ENCODE peak calls at places on chromosome 9, in eight cellular contexts. W is dermis blood vessel endothelial cell; N is T-helper 2 cell; E is stimulated activated CD4-positive, alpha-beta T cell treated with anti-CD3 and anti-CD28 coated beads, TNF-alpha, amount 100 ng/mL, for 48 hours; Z is mesothelial cell of epicardium; O is activated T-helper 1 cell treated with anti-CD3 and anti-CD28 coated beads, Interleukin-12 subunit alpha, Interleukin-12 subunit beta, Interleukin-2, Interleukin-4 antibody, amounts not matched to agents 30 ng/mL and 10 ng/mL and 1 ng/mL, durations not matched to agents 14 hours and 24 hours and 36 hours; F is omental fat pad; V is activated CD8-positive, alpha-beta T cell treated with anti-CD3 and anti-CD28 coated beads, Interleukin-2, amount 10 ng/mL, durations not matched to agents 7 days and 5 days. R is an unnamed sample.

GRCh38 chr9:131263701-131264100 is 12.6 kb downstream of the FAM78A start:
- DNase-seq in W (no peak), N (no peak), E (no peak), Z (no peak), O (no peak), F (no peak), V (no peak), R (no peak)

GRCh38 chr9:90189306-90189705 is 453.3 kb downstream of the DIRAS2 start:
- DNase-seq in W (no peak), N (no peak), E (no peak), Z (no peak), O (no peak), F (no peak), V (no peak), R (no peak)

GRCh38 chr9:136831720-136832104 is 10.6 kb upstream of the AJM1 start:
- DNase-seq in W (no peak), N (no peak), E (no peak), Z (no peak), O (no peak), F (no peak), V (no peak), R (no peak)

GRCh38 chr9:87834357-87834756 is 48.3 kb upstream of the SPATA31E1 start:
- DNase-seq in W (peak), N (no peak), E (no peak), Z (no peak), O (no peak), F (no peak), V (no peak), R (no peak)

GRCh38 chr9:127910613-127911205 is 6.1 kb downstream of the ST6GALNAC4 start:
- DNase-seq in W (peak), N (no peak), E (no peak), Z (no peak), O (no peak), F (no peak), V (no peak), R (no peak)

GRCh38 chr9:87622936-87623335 is 103.0 kb upstream of the CTSL start:
- DNase-seq in W (peak), N (no peak), E (no peak), Z (no peak), O (no peak), F (no peak), V (no peak), R (no peak)

GRCh38 chr9:134283111-134283515 is 43.1 kb upstream of the RXRA start:
- DNase-seq in W (peak), N (no peak), E (no peak), Z (no peak), O (no peak), F (no peak), V (no peak), R (no peak)

GRCh38 chr9:82101475-82101874 is 112.9 kb downstream of the SPATA31D1 start:
- DNase-seq in W (no peak), N (no peak), E (no peak), Z (no peak), O (no peak), F (no peak), V (no peak), R (no peak)

GRCh38 chr9:134971196-134971595 is 53.5 kb upstream of the FCN1 start:
- DNase-seq in W (no peak), N (no peak), E (no peak), Z (no peak), O (no peak), F (no peak), V (no peak), R (no peak)

GRCh38 chr9:98410185-98410697 is 154.8 kb upstream of the TBC1D2 start:
- DNase-seq in W (peak), N (no peak), E (no peak), Z (no peak), O (no peak), F (no peak), V (no peak), R (no peak)

GRCh38 chr9:106287108-106287631 is 575.8 kb upstream of the ZNF462 start:
- DNase-seq in W (no peak), N (no peak), E (no peak), Z (no peak), O (no peak), F (no peak), V (no peak), R (no peak)

GRCh38 chr9:73026375-73026774 is 73.5 kb upstream of the ALDH1A1 start:
- DNase-seq in W (no peak), N (no peak), E (no peak), Z (no peak), O (no peak), F (no peak), V (no peak), R (no peak)

GRCh38 chr9:14272924-14273528 is 40.9 kb downstream of the NFIB start:
- DNase-seq in W (peak), N (no peak), E (no peak), Z (no peak), O (no peak), F (no peak), V (no peak), R (no peak)

GRCh38 chr9:37466037-37466709 is 923 bp upstream of the ZBTB5 start:
- DNase-seq in W (peak), N (no peak), E (peak), Z (peak), O (no peak), F (peak), V (peak), R (peak)

GRCh38 chr9:27784999-27785713 is 211.9 kb upstream of the C9orf72 start:
- DNase-seq in W (no peak), N (no peak), E (no peak), Z (no peak), O (peak), F (no peak), V (peak), R (no peak)

GRCh38 chr9:130770679-130771442 is 64.2 kb upstream of the ABL1 start:
- DNase-seq in W (peak), N (no peak), E (no peak), Z (no peak), O (no peak), F (no peak), V (no peak), R (peak)

GRCh38 chr9:109742759-109743388 is 37.1 kb upstream of the PALM2AKAP2 start:
- DNase-seq in W (no peak), N (no peak), E (no peak), Z (no peak), O (no peak), F (no peak), V (no peak), R (no peak)

GRCh38 chr9:3330792-3331420 is 194.9 kb downstream of the RFX3 start:
- DNase-seq in W (no peak), N (no peak), E (no peak), Z (no peak), O (no peak), F (no peak), V (no peak), R (no peak)

GRCh38 chr9:113956901-113957777 is 81.0 kb downstream of the ZNF618 start:
- DNase-seq in W (no peak), N (no peak), E (no peak), Z (no peak), O (no peak), F (no peak), V (no peak), R (no peak)

GRCh38 chr9:4086119-4087088 is 213.5 kb downstream of the GLIS3 start:
- DNase-seq in W (peak), N (no peak), E (no peak), Z (no peak), O (no peak), F (no peak), V (no peak), R (no peak)

GRCh38 chr9:76835571-76836283 is 70.2 kb downstream of the PRUNE2 start:
- DNase-seq in W (no peak), N (no peak), E (no peak), Z (no peak), O (no peak), F (no peak), V (no peak), R (no peak)

GRCh38 chr9:92609142-92609500 is 60.8 kb downstream of the IPPK start:
- DNase-seq in W (no peak), N (no peak), E (no peak), Z (no peak), O (no peak), F (no peak), V (no peak), R (no peak)

GRCh38 chr9:122131401-122131921 is 28.1 kb downstream of the NDUFA8 start:
- DNase-seq in W (no peak), N (no peak), E (no peak), Z (no peak), O (no peak), F (no peak), V (no peak), R (no peak)

GRCh38 chr9:112382066-112382465 is 2.2 kb downstream of the HSDL2 start:
- DNase-seq in W (no peak), N (no peak), E (no peak), Z (no peak), O (no peak), F (no peak), V (no peak), R (no peak)